ENCODE peak calls at places on chromosomes 16 and 17, in nine cellular contexts. One of them, this sample, is unnamed.

GRCh38 chr16:86214326-86215232 is 295.7 kb upstream of the FOXF1 start:
- DNase-seq in colonic mucosa: no peak
- DNase-seq in tibial artery: no peak
- DNase-seq in endothelial cell: no peak
- DNase-seq in MCF 10A: no peak
- DNase-seq in RWPE1: no peak
- DNase-seq in A549: no peak
- DNase-seq in body of pancreas: no peak
- DNase-seq in thoracic aorta: no peak
- DNase-seq in this sample: no peak

GRCh38 chr16:2122429-2122828 is 13.3 kb downstream of the PKD1 start:
- DNase-seq in thoracic aorta: no peak
- DNase-seq in RWPE1: no peak
- DNase-seq in tibial artery: no peak
- DNase-seq in colonic mucosa: no peak
- DNase-seq in A549: no peak
- DNase-seq in endothelial cell: no peak
- DNase-seq in body of pancreas: no peak
- DNase-seq in MCF 10A: no peak
- DNase-seq in this sample: no peak

GRCh38 chr17:7001562-7001961 is 5.7 kb downstream of the ALOX12 start:
- DNase-seq in colonic mucosa: no peak
- DNase-seq in endothelial cell: peak
- DNase-seq in body of pancreas: no peak
- DNase-seq in A549: no peak
- DNase-seq in thoracic aorta: no peak
- DNase-seq in MCF 10A: peak
- DNase-seq in RWPE1: no peak
- DNase-seq in tibial artery: no peak
- DNase-seq in this sample: peak

GRCh38 chr17:70517808-70518207 is 348.5 kb downstream of the KCNJ2 start:
- DNase-seq in RWPE1: no peak
- DNase-seq in body of pancreas: no peak
- DNase-seq in MCF 10A: no peak
- DNase-seq in thoracic aorta: no peak
- DNase-seq in colonic mucosa: no peak
- DNase-seq in A549: no peak
- DNase-seq in endothelial cell: no peak
- DNase-seq in tibial artery: no peak
- DNase-seq in this sample: no peak

GRCh38 chr17:71081666-71082065 is 912.3 kb downstream of the KCNJ2 start:
- DNase-seq in thoracic aorta: no peak
- DNase-seq in endothelial cell: no peak
- DNase-seq in MCF 10A: no peak
- DNase-seq in tibial artery: no peak
- DNase-seq in body of pancreas: no peak
- DNase-seq in RWPE1: no peak
- DNase-seq in colonic mucosa: no peak
- DNase-seq in A549: no peak
- DNase-seq in this sample: no peak

GRCh38 chr16:78745491-78746019 is 646.1 kb downstream of the WWOX start:
- DNase-seq in body of pancreas: no peak
- DNase-seq in endothelial cell: no peak
- DNase-seq in thoracic aorta: no peak
- DNase-seq in RWPE1: no peak
- DNase-seq in A549: no peak
- DNase-seq in tibial artery: no peak
- DNase-seq in MCF 10A: no peak
- DNase-seq in colonic mucosa: no peak
- DNase-seq in this sample: no peak

GRCh38 chr17:81518785-81519283 is 6.2 kb upstream of the ACTG1 start:
- DNase-seq in A549: peak
- DNase-seq in MCF 10A: peak
- DNase-seq in RWPE1: peak
- DNase-seq in colonic mucosa: peak
- DNase-seq in body of pancreas: peak
- DNase-seq in thoracic aorta: no peak
- DNase-seq in tibial artery: peak
- DNase-seq in endothelial cell: no peak
- DNase-seq in this sample: no peak

GRCh38 chr17:6497496-6498221 is 53.4 kb downstream of the PIMREG start:
- DNase-seq in colonic mucosa: no peak
- DNase-seq in body of pancreas: no peak
- DNase-seq in thoracic aorta: no peak
- DNase-seq in RWPE1: no peak
- DNase-seq in A549: no peak
- DNase-seq in endothelial cell: no peak
- DNase-seq in MCF 10A: no peak
- DNase-seq in tibial artery: peak
- DNase-seq in this sample: no peak

GRCh38 chr16:72664480-72665408 is 383.2 kb downstream of the ZFHX3 start:
- DNase-seq in endothelial cell: peak
- DNase-seq in RWPE1: peak
- DNase-seq in body of pancreas: peak
- DNase-seq in colonic mucosa: peak
- DNase-seq in tibial artery: peak
- DNase-seq in A549: peak
- DNase-seq in thoracic aorta: peak
- DNase-seq in MCF 10A: peak
- DNase-seq in this sample: peak

GRCh38 chr16:72664122-72664479 is 383.8 kb downstream of the ZFHX3 start:
- DNase-seq in body of pancreas: no peak
- DNase-seq in endothelial cell: no peak
- DNase-seq in thoracic aorta: no peak
- DNase-seq in A549: peak
- DNase-seq in MCF 10A: peak
- DNase-seq in tibial artery: no peak
- DNase-seq in colonic mucosa: no peak
- DNase-seq in RWPE1: no peak
- DNase-seq in this sample: peak

GRCh38 chr16:72666267-72666666 is 381.7 kb downstream of the ZFHX3 start:
- DNase-seq in thoracic aorta: no peak
- DNase-seq in A549: no peak
- DNase-seq in endothelial cell: no peak
- DNase-seq in RWPE1: no peak
- DNase-seq in body of pancreas: no peak
- DNase-seq in MCF 10A: no peak
- DNase-seq in colonic mucosa: no peak
- DNase-seq in tibial artery: no peak
- DNase-seq in this sample: peak
- TF ChIP-seq CTCF in thoracic aorta: no peak
- TF ChIP-seq CTCF in A549: no peak
- TF ChIP-seq CTCF in endothelial cell: no peak
- TF ChIP-seq CTCF in RWPE1: no peak
- TF ChIP-seq CTCF in body of pancreas: no peak
- TF ChIP-seq CTCF in MCF 10A: no peak
- TF ChIP-seq CTCF in colonic mucosa: no peak
- TF ChIP-seq CTCF in tibial artery: no peak
- TF ChIP-seq CTCF in this sample: no peak

GRCh38 chr17:77208217-77208808 is 67.5 kb downstream of the SEC14L1 start:
- DNase-seq in colonic mucosa: no peak
- DNase-seq in endothelial cell: peak
- DNase-seq in body of pancreas: peak
- DNase-seq in A549: no peak
- DNase-seq in RWPE1: no peak
- DNase-seq in tibial artery: peak
- DNase-seq in MCF 10A: no peak
- DNase-seq in thoracic aorta: no peak
- DNase-seq in this sample: peak
- TF ChIP-seq CTCF in colonic mucosa: no peak
- TF ChIP-seq CTCF in endothelial cell: no peak
- TF ChIP-seq CTCF in body of pancreas: peak
- TF ChIP-seq CTCF in A549: peak
- TF ChIP-seq CTCF in RWPE1: no peak
- TF ChIP-seq CTCF in tibial artery: no peak
- TF ChIP-seq CTCF in MCF 10A: no peak
- TF ChIP-seq CTCF in thoracic aorta: peak
- TF ChIP-seq CTCF in this sample: peak

GRCh38 chr17:29933379-29933778 is 3.4 kb upstream of the SSH2 start:
- DNase-seq in endothelial cell: no peak
- DNase-seq in thoracic aorta: no peak
- DNase-seq in body of pancreas: no peak
- DNase-seq in A549: no peak
- DNase-seq in RWPE1: no peak
- DNase-seq in colonic mucosa: no peak
- DNase-seq in tibial artery: no peak
- DNase-seq in MCF 10A: peak
- DNase-seq in this sample: peak
- TF ChIP-seq CTCF in endothelial cell: no peak
- TF ChIP-seq CTCF in thoracic aorta: no peak
- TF ChIP-seq CTCF in body of pancreas: no peak
- TF ChIP-seq CTCF in A549: peak
- TF ChIP-seq CTCF in RWPE1: peak
- TF ChIP-seq CTCF in colonic mucosa: no peak
- TF ChIP-seq CTCF in tibial artery: no peak
- TF ChIP-seq CTCF in MCF 10A: peak
- TF ChIP-seq CTCF in this sample: peak

GRCh38 chr17:164536-165235 is 16.8 kb downstream of the DOC2B start:
- DNase-seq in A549: peak
- DNase-seq in colonic mucosa: peak
- DNase-seq in body of pancreas: peak
- DNase-seq in MCF 10A: peak
- DNase-seq in endothelial cell: peak
- DNase-seq in RWPE1: peak
- DNase-seq in tibial artery: no peak
- DNase-seq in thoracic aorta: no peak
- DNase-seq in this sample: peak
- TF ChIP-seq CTCF in A549: peak
- TF ChIP-seq CTCF in colonic mucosa: peak
- TF ChIP-seq CTCF in body of pancreas: peak
- TF ChIP-seq CTCF in MCF 10A: peak
- TF ChIP-seq CTCF in endothelial cell: no peak
- TF ChIP-seq CTCF in RWPE1: peak
- TF ChIP-seq CTCF in tibial artery: no peak
- TF ChIP-seq CTCF in thoracic aorta: no peak
- TF ChIP-seq CTCF in this sample: peak

GRCh38 chr17:60139438-60140285 is 10.1 kb upstream of the CA4 start:
- DNase-seq in endothelial cell: peak
- DNase-seq in thoracic aorta: no peak
- DNase-seq in colonic mucosa: peak
- DNase-seq in tibial artery: no peak
- DNase-seq in RWPE1: peak
- DNase-seq in body of pancreas: peak
- DNase-seq in A549: peak
- DNase-seq in MCF 10A: no peak
- DNase-seq in this sample: peak
- TF ChIP-seq CTCF in endothelial cell: no peak
- TF ChIP-seq CTCF in thoracic aorta: peak
- TF ChIP-seq CTCF in colonic mucosa: peak
- TF ChIP-seq CTCF in tibial artery: peak
- TF ChIP-seq CTCF in RWPE1: peak
- TF ChIP-seq CTCF in body of pancreas: peak
- TF ChIP-seq CTCF in A549: peak
- TF ChIP-seq CTCF in MCF 10A: peak
- TF ChIP-seq CTCF in this sample: peak

GRCh38 chr16:6018848-6019489 is 921.4 kb upstream of the EEF2KMT start:
- DNase-seq in A549: no peak
- DNase-seq in tibial artery: no peak
- DNase-seq in RWPE1: no peak
- DNase-seq in thoracic aorta: no peak
- DNase-seq in body of pancreas: no peak
- DNase-seq in MCF 10A: no peak
- DNase-seq in colonic mucosa: no peak
- DNase-seq in endothelial cell: peak
- DNase-seq in this sample: no peak

GRCh38 chr16:6012716-6013115 is 915.1 kb upstream of the EEF2KMT start:
- DNase-seq in thoracic aorta: no peak
- DNase-seq in MCF 10A: no peak
- DNase-seq in A549: no peak
- DNase-seq in colonic mucosa: no peak
- DNase-seq in tibial artery: no peak
- DNase-seq in endothelial cell: no peak
- DNase-seq in body of pancreas: no peak
- DNase-seq in RWPE1: no peak
- DNase-seq in this sample: no peak

GRCh38 chr16:6019490-6019991 is 921.9 kb upstream of the EEF2KMT start:
- DNase-seq in body of pancreas: no peak
- DNase-seq in MCF 10A: no peak
- DNase-seq in thoracic aorta: no peak
- DNase-seq in tibial artery: no peak
- DNase-seq in RWPE1: no peak
- DNase-seq in A549: no peak
- DNase-seq in colonic mucosa: no peak
- DNase-seq in endothelial cell: peak
- DNase-seq in this sample: no peak

GRCh38 chr16:6020162-6020980 is 922.8 kb upstream of the EEF2KMT start:
- DNase-seq in thoracic aorta: no peak
- DNase-seq in MCF 10A: no peak
- DNase-seq in endothelial cell: peak
- DNase-seq in colonic mucosa: no peak
- DNase-seq in A549: no peak
- DNase-seq in RWPE1: no peak
- DNase-seq in body of pancreas: no peak
- DNase-seq in tibial artery: no peak
- DNase-seq in this sample: no peak

DNA sequence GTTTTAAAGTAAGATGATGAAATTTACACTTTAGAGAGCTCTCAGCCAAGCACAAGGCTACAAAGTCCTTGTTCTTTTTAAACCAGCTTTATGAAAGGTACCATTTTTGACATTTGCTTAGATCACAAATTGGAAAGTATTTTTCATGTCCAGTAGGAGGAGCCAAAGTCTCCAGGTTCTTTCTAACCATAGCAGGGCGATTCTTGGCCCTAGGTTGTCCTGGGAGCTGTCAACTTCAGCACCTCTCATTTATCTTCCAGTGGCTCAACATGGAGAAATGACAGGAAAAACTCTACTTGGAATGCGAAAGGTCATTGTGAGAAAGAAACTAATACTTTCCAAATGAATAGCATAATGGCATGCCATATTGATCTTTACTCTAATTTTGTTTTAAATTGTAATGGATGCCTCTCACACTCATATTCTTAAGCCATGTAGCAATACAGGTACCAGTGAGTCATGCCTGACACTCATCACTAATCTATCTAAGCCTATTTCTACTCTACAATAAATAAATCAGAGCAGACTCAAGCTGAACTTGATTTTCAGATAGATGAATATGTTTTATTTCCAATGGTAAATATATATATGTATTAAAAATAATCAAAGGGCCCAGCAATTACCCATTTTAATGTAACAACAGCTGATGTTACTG is 919.1 kb upstream of the EEF2KMT start:
- DNase-seq in thoracic aorta: no peak
- DNase-seq in RWPE1: peak
- DNase-seq in A549: peak
- DNase-seq in body of pancreas: no peak
- DNase-seq in tibial artery: no peak
- DNase-seq in colonic mucosa: no peak
- DNase-seq in endothelial cell: peak
- DNase-seq in MCF 10A: no peak
- DNase-seq in this sample: peak
- TF ChIP-seq CTCF in thoracic aorta: no peak
- TF ChIP-seq CTCF in RWPE1: no peak
- TF ChIP-seq CTCF in A549: peak
- TF ChIP-seq CTCF in body of pancreas: peak
- TF ChIP-seq CTCF in tibial artery: no peak
- TF ChIP-seq CTCF in colonic mucosa: no peak
- TF ChIP-seq CTCF in endothelial cell: peak
- TF ChIP-seq CTCF in MCF 10A: no peak
- TF ChIP-seq CTCF in this sample: no peak